ENCODE peak calls at places on chromosomes 4 and X, in five cellular contexts. One of them, this sample, is unnamed.

GRCh38 chr4:98804403-98804802 is 124.5 kb downstream of the EIF4E start:
- DNase-seq in brain microvascular endothelial cell: no peak
- DNase-seq in EL: no peak
- DNase-seq in stimulated activated CD8-positive, alpha-beta memory T cell treated with anti-CD3 and anti-CD28 coated beads, Interleukin-4, amount 100 ng/mL, for 24 hours: no peak
- DNase-seq in suprapubic skin: no peak
- DNase-seq in this sample: no peak

GRCh38 chr4:148068065-148068911 is 336.4 kb downstream of the ARHGAP10 start:
- DNase-seq in brain microvascular endothelial cell: no peak
- DNase-seq in suprapubic skin: no peak
- DNase-seq in stimulated activated CD8-positive, alpha-beta memory T cell treated with anti-CD3 and anti-CD28 coated beads, Interleukin-4, amount 100 ng/mL, for 24 hours: no peak
- DNase-seq in EL: no peak
- DNase-seq in this sample: no peak

GRCh38 chrX:100658936-100659335 is 14.9 kb downstream of the SRPX2 start:
- DNase-seq in EL: no peak
- DNase-seq in stimulated activated CD8-positive, alpha-beta memory T cell treated with anti-CD3 and anti-CD28 coated beads, Interleukin-4, amount 100 ng/mL, for 24 hours: no peak
- DNase-seq in suprapubic skin: no peak
- DNase-seq in brain microvascular endothelial cell: no peak
- DNase-seq in this sample: no peak

GRCh38 chr4:100165809-100166208 is 24.5 kb downstream of the DDIT4L start:
- DNase-seq in EL: no peak
- DNase-seq in suprapubic skin: no peak
- DNase-seq in brain microvascular endothelial cell: no peak
- DNase-seq in stimulated activated CD8-positive, alpha-beta memory T cell treated with anti-CD3 and anti-CD28 coated beads, Interleukin-4, amount 100 ng/mL, for 24 hours: no peak
- DNase-seq in this sample: no peak

GRCh38 chr4:128942547-128942946 is 133.0 kb downstream of the JADE1 start:
- DNase-seq in suprapubic skin: no peak
- DNase-seq in EL: no peak
- DNase-seq in brain microvascular endothelial cell: no peak
- DNase-seq in stimulated activated CD8-positive, alpha-beta memory T cell treated with anti-CD3 and anti-CD28 coated beads, Interleukin-4, amount 100 ng/mL, for 24 hours: no peak
- DNase-seq in this sample: no peak

GRCh38 chr4:103754844-103755243 is 35.1 kb upstream of the TACR3 start:
- DNase-seq in brain microvascular endothelial cell: no peak
- DNase-seq in stimulated activated CD8-positive, alpha-beta memory T cell treated with anti-CD3 and anti-CD28 coated beads, Interleukin-4, amount 100 ng/mL, for 24 hours: no peak
- DNase-seq in suprapubic skin: no peak
- DNase-seq in EL: no peak
- DNase-seq in this sample: no peak

GRCh38 chr4:177632481-177632880 is 190.2 kb upstream of the AGA start:
- DNase-seq in suprapubic skin: no peak
- DNase-seq in EL: no peak
- DNase-seq in brain microvascular endothelial cell: no peak
- DNase-seq in stimulated activated CD8-positive, alpha-beta memory T cell treated with anti-CD3 and anti-CD28 coated beads, Interleukin-4, amount 100 ng/mL, for 24 hours: no peak
- DNase-seq in this sample: no peak

GRCh38 chr4:7852568-7853185 is 87.0 kb downstream of the AFAP1 start:
- DNase-seq in suprapubic skin: no peak
- DNase-seq in EL: no peak
- DNase-seq in stimulated activated CD8-positive, alpha-beta memory T cell treated with anti-CD3 and anti-CD28 coated beads, Interleukin-4, amount 100 ng/mL, for 24 hours: no peak
- DNase-seq in brain microvascular endothelial cell: peak
- DNase-seq in this sample: no peak

GRCh38 chr4:56181140-56181950 is 205.9 kb downstream of the AASDH start:
- DNase-seq in stimulated activated CD8-positive, alpha-beta memory T cell treated with anti-CD3 and anti-CD28 coated beads, Interleukin-4, amount 100 ng/mL, for 24 hours: no peak
- DNase-seq in EL: peak
- DNase-seq in brain microvascular endothelial cell: peak
- DNase-seq in suprapubic skin: no peak
- DNase-seq in this sample: no peak

GRCh38 chr4:189202182-189202868 is 738.3 kb upstream of the FRG1 start:
- DNase-seq in stimulated activated CD8-positive, alpha-beta memory T cell treated with anti-CD3 and anti-CD28 coated beads, Interleukin-4, amount 100 ng/mL, for 24 hours: no peak
- DNase-seq in brain microvascular endothelial cell: peak
- DNase-seq in suprapubic skin: peak
- DNase-seq in EL: peak
- DNase-seq in this sample: no peak

GRCh38 chr4:108166441-108167315 is 2.1 kb downstream of the LEF1 start:
- DNase-seq in brain microvascular endothelial cell: no peak
- DNase-seq in EL: peak
- DNase-seq in stimulated activated CD8-positive, alpha-beta memory T cell treated with anti-CD3 and anti-CD28 coated beads, Interleukin-4, amount 100 ng/mL, for 24 hours: no peak
- DNase-seq in suprapubic skin: no peak
- DNase-seq in this sample: no peak

GRCh38 chrX:56503941-56504673 is 59.3 kb upstream of the UBQLN2 start:
- DNase-seq in brain microvascular endothelial cell: no peak
- DNase-seq in EL: peak
- DNase-seq in stimulated activated CD8-positive, alpha-beta memory T cell treated with anti-CD3 and anti-CD28 coated beads, Interleukin-4, amount 100 ng/mL, for 24 hours: no peak
- DNase-seq in suprapubic skin: no peak
- DNase-seq in this sample: no peak

GRCh38 chrX:429266-429825 is 42.6 kb upstream of the PPP2R3B start:
- DNase-seq in stimulated activated CD8-positive, alpha-beta memory T cell treated with anti-CD3 and anti-CD28 coated beads, Interleukin-4, amount 100 ng/mL, for 24 hours: no peak
- DNase-seq in EL: no peak
- DNase-seq in suprapubic skin: no peak
- DNase-seq in brain microvascular endothelial cell: no peak
- DNase-seq in this sample: no peak

GRCh38 chr4:1978226-1978625 is 30.5 kb downstream of the NELFA start:
- DNase-seq in suprapubic skin: peak
- DNase-seq in stimulated activated CD8-positive, alpha-beta memory T cell treated with anti-CD3 and anti-CD28 coated beads, Interleukin-4, amount 100 ng/mL, for 24 hours: no peak
- DNase-seq in EL: no peak
- DNase-seq in brain microvascular endothelial cell: no peak
- DNase-seq in this sample: peak

GRCh38 chrX:47093248-47093647 is 15.0 kb downstream of the RGN start:
- DNase-seq in suprapubic skin: no peak
- DNase-seq in brain microvascular endothelial cell: peak
- DNase-seq in EL: peak
- DNase-seq in stimulated activated CD8-positive, alpha-beta memory T cell treated with anti-CD3 and anti-CD28 coated beads, Interleukin-4, amount 100 ng/mL, for 24 hours: no peak
- DNase-seq in this sample: no peak

GRCh38 chr4:128630881-128631280 is 178.6 kb upstream of the JADE1 start:
- DNase-seq in EL: no peak
- DNase-seq in brain microvascular endothelial cell: no peak
- DNase-seq in stimulated activated CD8-positive, alpha-beta memory T cell treated with anti-CD3 and anti-CD28 coated beads, Interleukin-4, amount 100 ng/mL, for 24 hours: no peak
- DNase-seq in suprapubic skin: no peak
- DNase-seq in this sample: no peak

GRCh38 chr4:69656653-69657158 is 3.7 kb upstream of the UGT2A1 start:
- DNase-seq in EL: no peak
- DNase-seq in suprapubic skin: no peak
- DNase-seq in brain microvascular endothelial cell: no peak
- DNase-seq in stimulated activated CD8-positive, alpha-beta memory T cell treated with anti-CD3 and anti-CD28 coated beads, Interleukin-4, amount 100 ng/mL, for 24 hours: no peak
- DNase-seq in this sample: no peak

GRCh38 chr4:80235451-80235850 is 31.0 kb upstream of the FGF5 start:
- DNase-seq in EL: peak
- DNase-seq in stimulated activated CD8-positive, alpha-beta memory T cell treated with anti-CD3 and anti-CD28 coated beads, Interleukin-4, amount 100 ng/mL, for 24 hours: no peak
- DNase-seq in brain microvascular endothelial cell: no peak
- DNase-seq in suprapubic skin: no peak
- DNase-seq in this sample: no peak

GRCh38 chr4:98283219-98284199 is 22.3 kb downstream of the RAP1GDS1 start:
- DNase-seq in brain microvascular endothelial cell: no peak
- DNase-seq in stimulated activated CD8-positive, alpha-beta memory T cell treated with anti-CD3 and anti-CD28 coated beads, Interleukin-4, amount 100 ng/mL, for 24 hours: no peak
- DNase-seq in EL: peak
- DNase-seq in suprapubic skin: no peak
- DNase-seq in this sample: no peak

GRCh38 chrX:103687073-103687695 is 685 bp upstream of the MORF4L2 start:
- DNase-seq in EL: no peak
- DNase-seq in stimulated activated CD8-positive, alpha-beta memory T cell treated with anti-CD3 and anti-CD28 coated beads, Interleukin-4, amount 100 ng/mL, for 24 hours: peak
- DNase-seq in brain microvascular endothelial cell: peak
- DNase-seq in suprapubic skin: peak
- DNase-seq in this sample: peak

GRCh38 chr4:4693258-4693657 is 151.4 kb upstream of the STX18 start:
- DNase-seq in suprapubic skin: no peak
- DNase-seq in EL: peak
- DNase-seq in stimulated activated CD8-positive, alpha-beta memory T cell treated with anti-CD3 and anti-CD28 coated beads, Interleukin-4, amount 100 ng/mL, for 24 hours: no peak
- DNase-seq in brain microvascular endothelial cell: no peak
- DNase-seq in this sample: no peak

GRCh38 chrX:47514553-47515235 is 31.7 kb upstream of the ZNF41 start:
- DNase-seq in suprapubic skin: no peak
- DNase-seq in EL: peak
- DNase-seq in brain microvascular endothelial cell: peak
- DNase-seq in stimulated activated CD8-positive, alpha-beta memory T cell treated with anti-CD3 and anti-CD28 coated beads, Interleukin-4, amount 100 ng/mL, for 24 hours: no peak
- DNase-seq in this sample: peak

GRCh38 chr4:189823611-189824010 is 117.1 kb upstream of the FRG1 start:
- DNase-seq in brain microvascular endothelial cell: no peak
- DNase-seq in suprapubic skin: no peak
- DNase-seq in EL: no peak
- DNase-seq in stimulated activated CD8-positive, alpha-beta memory T cell treated with anti-CD3 and anti-CD28 coated beads, Interleukin-4, amount 100 ng/mL, for 24 hours: no peak
- DNase-seq in this sample: no peak

GRCh38 chrX:86171366-86171765 is 23.1 kb downstream of the DACH2 start:
- DNase-seq in suprapubic skin: no peak
- DNase-seq in EL: peak
- DNase-seq in stimulated activated CD8-positive, alpha-beta memory T cell treated with anti-CD3 and anti-CD28 coated beads, Interleukin-4, amount 100 ng/mL, for 24 hours: no peak
- DNase-seq in brain microvascular endothelial cell: peak
- DNase-seq in this sample: no peak